ENCODE peak calls at places on chromosomes 13 and 19, in five cellular contexts. L, A, K, B and U are unnamed samples.

GRCh38 chr13:106561551-106562170 is 6.3 kb downstream of the ARGLU1 start:
- DNase-seq in L (peak), A (no peak), K (no peak), B (no peak), U (peak)

GRCh38 chr13:41193469-41193868 is 900 bp downstream of the KBTBD7 start:
- DNase-seq in L (no peak), A (no peak), K (no peak), B (no peak), U (no peak)

GRCh38 chr13:77507931-77508776 is 27.4 kb upstream of the SCEL start:
- DNase-seq in L (no peak), A (no peak), K (no peak), B (no peak), U (peak)

GRCh38 chr19:32318884-32319520 is 26.4 kb upstream of the ZNF507 start:
- DNase-seq in L (peak), A (no peak), K (no peak), B (no peak), U (peak)

GRCh38 chr19:13055213-13056051 is 47.2 kb downstream of the LYL1 start:
- DNase-seq in L (no peak), A (no peak), K (peak), B (peak), U (peak)

GRCh38 chr13:33634526-33635111 is 183.3 kb upstream of the RFC3 start:
- DNase-seq in L (no peak), A (no peak), K (no peak), B (peak), U (peak)

GRCh38 chr19:35562336-35562735 is 1.1 kb downstream of the ATP4A start:
- DNase-seq in L (no peak), A (no peak), K (no peak), B (no peak), U (no peak)

GRCh38 chr19:4844348-4845179 is 13.1 kb upstream of the TICAM1 start:
- DNase-seq in L (no peak), A (no peak), K (no peak), B (no peak), U (peak)

GRCh38 chr13:44402902-44403719 is 29.5 kb downstream of the SERP2 start:
- DNase-seq in L (no peak), A (no peak), K (no peak), B (no peak), U (no peak)

GRCh38 chr19:6023085-6023682 is 45.2 kb upstream of the RANBP3 start:
- DNase-seq in L (no peak), A (no peak), K (no peak), B (peak), U (peak)

GRCh38 chr19:42325896-42326771 is 699 bp downstream of the MEGF8 start:
- DNase-seq in L (peak), A (peak), K (no peak), B (peak), U (no peak)

GRCh38 chr13:109840201-109840892 is 54.0 kb upstream of the IRS2 start:
- DNase-seq in L (no peak), A (no peak), K (no peak), B (no peak), U (peak)

GRCh38 chr13:79810671-79811070 is 329.7 kb downstream of the NDFIP2 start:
- DNase-seq in L (peak), A (no peak), K (no peak), B (no peak), U (peak)

GRCh38 chr19:49553451-49554271 is 25.9 kb downstream of the RCN3 start:
- DNase-seq in L (no peak), A (no peak), K (no peak), B (no peak), U (peak)

GRCh38 chr19:42132030-42132628 is at the start of gene POU2F2:
- DNase-seq in L (no peak), A (no peak), K (no peak), B (peak), U (no peak)

GRCh38 chr19:45244133-45244532 is 1.1 kb downstream of the EXOC3L2 start:
- DNase-seq in L (no peak), A (no peak), K (no peak), B (no peak), U (no peak)

GRCh38 chr19:30009013-30009412 is 67.0 kb downstream of the URI1 start:
- DNase-seq in L (no peak), A (no peak), K (no peak), B (no peak), U (no peak)

GRCh38 chr13:84446972-84447700 is 564.9 kb upstream of the SLITRK1 start:
- DNase-seq in L (peak), A (no peak), K (no peak), B (peak), U (peak)

GRCh38 chr19:43784251-43784980 is 3.6 kb upstream of the KCNN4 start:
- DNase-seq in L (no peak), A (no peak), K (no peak), B (no peak), U (peak)

GRCh38 chr13:111275995-111276618 is 44.3 kb upstream of the TEX29 start:
- DNase-seq in L (no peak), A (no peak), K (no peak), B (no peak), U (no peak)

GRCh38 chr19:41449079-41449864 is 6.3 kb downstream of the ERICH4 start:
- DNase-seq in L (peak), A (no peak), K (peak), B (peak), U (peak)

GRCh38 chr13:35769812-35770211 is 293.3 kb upstream of the MAB21L1 start:
- DNase-seq in L (no peak), A (no peak), K (no peak), B (no peak), U (no peak)

DNA sequence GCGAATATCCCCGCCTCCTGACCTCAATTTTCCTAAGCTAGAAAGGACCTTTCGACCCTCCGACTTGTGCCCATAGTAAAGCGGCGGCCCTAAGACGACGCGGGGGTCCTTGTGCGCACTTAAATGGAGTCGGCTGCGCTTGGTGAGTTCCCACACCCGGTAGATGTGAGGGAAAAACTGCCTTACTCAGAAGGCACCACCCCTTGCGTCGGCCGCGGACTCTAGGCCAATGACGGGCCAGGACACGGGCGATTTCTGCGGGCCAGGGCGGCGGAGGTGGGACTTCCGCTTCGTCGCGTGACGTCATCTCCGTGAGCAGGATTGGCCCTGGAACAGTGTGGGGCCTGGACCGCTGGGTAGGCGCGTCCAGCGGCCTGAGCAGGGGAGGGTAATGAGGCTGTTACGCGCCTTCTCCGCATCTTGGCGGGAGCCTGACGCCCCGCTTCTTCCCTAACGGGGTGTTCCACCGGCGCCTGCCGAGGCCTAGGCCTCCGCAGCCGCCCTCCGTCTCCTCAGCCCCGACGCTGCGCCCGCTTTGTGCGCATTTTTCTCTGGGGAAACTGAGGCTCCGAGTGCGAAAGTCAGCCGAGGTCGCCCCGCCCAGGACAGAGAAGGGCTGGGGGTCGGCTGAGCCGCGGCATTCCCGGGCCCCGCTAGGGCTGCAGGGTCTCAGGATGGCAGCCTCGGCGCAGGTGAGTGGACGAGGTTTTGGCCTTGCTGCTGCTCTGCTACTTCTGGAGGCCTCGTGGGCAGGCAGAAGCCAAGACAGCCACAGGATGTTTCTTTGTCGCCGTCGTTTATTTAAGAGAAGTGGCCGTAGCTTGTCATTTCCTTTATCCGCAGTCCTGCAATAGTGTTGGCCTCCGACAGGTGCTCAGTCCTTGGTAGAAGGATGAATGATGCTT is at the start of gene ZNF543:
- DNase-seq in L (peak), A (no peak), K (peak), B (peak), U (peak)
- TF ChIP-seq CTCF in L (no peak), A (no peak), K (no peak), B (no peak), U (no peak)

GRCh38 chr13:112712451-112712881 is 22.6 kb downstream of the ATP11A start:
- DNase-seq in L (no peak), A (no peak), K (no peak), B (peak), U (no peak)

GRCh38 chr13:112709825-112710783 is 20.3 kb downstream of the ATP11A start:
- DNase-seq in L (no peak), A (no peak), K (no peak), B (peak), U (no peak)

GRCh38 chr13:112713517-112714253 is 23.8 kb downstream of the ATP11A start:
- DNase-seq in L (no peak), A (no peak), K (no peak), B (peak), U (no peak)

GRCh38 chr13:112710855-112711527 is 21.2 kb downstream of the ATP11A start:
- DNase-seq in L (no peak), A (no peak), K (no peak), B (peak), U (no peak)

GRCh38 chr13:112711528-112712265 is 21.9 kb downstream of the ATP11A start:
- DNase-seq in L (peak), A (no peak), K (peak), B (peak), U (peak)
- H3K4me3 ChIP-seq in L (no peak), A (peak), K (peak), B (peak), U (peak)

GRCh38 chr13:49329831-49330545 is 82.3 kb downstream of the CDADC1 start:
- DNase-seq in L (peak), A (no peak), K (no peak), B (no peak), U (no peak)
- TF ChIP-seq CTCF in L (no peak), A (no peak), K (no peak), B (no peak), U (no peak)

DNA sequence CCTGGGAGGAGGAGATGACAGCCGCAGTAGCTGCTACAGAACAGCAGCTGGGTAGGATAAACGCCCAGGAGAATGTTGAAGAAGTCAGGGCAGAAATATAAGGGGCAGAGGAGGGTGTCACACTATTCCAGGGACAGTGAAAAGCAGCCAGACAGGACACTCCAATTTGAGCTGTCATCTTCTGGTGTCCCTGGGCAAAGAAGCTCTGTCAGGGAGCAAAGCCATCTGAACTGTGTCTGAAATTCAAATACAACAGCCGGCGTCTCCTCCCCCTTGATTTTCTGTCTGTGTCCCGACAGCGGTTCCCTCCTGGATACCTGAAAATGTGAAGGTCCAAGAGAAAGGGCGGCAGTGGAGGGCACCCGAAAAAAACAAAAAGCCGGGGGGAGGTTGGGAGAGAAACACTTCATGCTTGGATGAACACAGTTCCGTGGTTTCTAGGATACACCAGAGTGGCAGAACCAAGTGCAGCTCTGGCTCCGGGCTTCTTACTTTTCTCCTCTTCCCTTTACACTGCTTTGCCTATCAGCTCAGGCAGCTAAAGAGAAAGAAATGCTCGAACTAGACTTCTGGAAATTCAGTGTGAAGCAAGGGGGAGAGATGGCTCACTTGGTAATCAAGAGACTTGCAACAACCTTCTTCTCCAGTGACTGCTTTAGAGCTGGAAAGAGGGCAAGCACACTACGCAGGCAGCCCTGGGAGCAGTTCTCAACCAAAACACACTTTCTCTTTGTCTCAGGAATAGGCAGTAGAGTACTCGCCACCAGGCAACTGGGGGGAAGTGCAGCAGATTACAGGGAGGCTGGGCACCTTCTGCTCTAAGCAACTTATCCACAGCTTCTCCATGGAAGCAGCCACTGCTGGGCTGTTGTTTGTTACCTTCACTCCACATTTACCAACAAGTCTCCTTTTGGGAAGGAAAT is 465.6 kb downstream of the ITGBL1 start:
- DNase-seq in L (no peak), A (no peak), K (no peak), B (no peak), U (no peak)
- H3K4me3 ChIP-seq in L (no peak), A (no peak), K (peak), B (no peak), U (no peak)

GRCh38 chr19:57613941-57614743 is at the start of gene ZNF134:
- DNase-seq in L (peak), A (no peak), K (peak), B (peak), U (peak)
- TF ChIP-seq CTCF in L (peak), A (no peak), K (no peak), B (peak), U (peak)

GRCh38 chr13:26558074-26558805 is 757 bp downstream of the WASF3 start:
- DNase-seq in L (peak), A (no peak), K (no peak), B (peak), U (peak)
- H3K4me3 ChIP-seq in L (peak), A (peak), K (peak), B (peak), U (peak)